ENCODE peak calls at places on chromosomes 7 and 10, in seven cellular contexts. U is HepG2; J is upper lobe of left lung; A is ovary; D is GM10248; Q is CD4-positive, alpha-beta T cell; L is pancreas. N is an unnamed sample.

GRCh38 chr10:29529146-29529545 is 105.6 kb downstream of the SVIL start:
- DNase-seq in U (no peak), J (no peak), A (no peak), D (no peak), Q (no peak), L (no peak), N (no peak)

GRCh38 chr7:79319369-79319768 is 134.1 kb downstream of the MAGI2 start:
- DNase-seq in U (no peak), J (no peak), A (no peak), D (no peak), Q (no peak), L (no peak), N (no peak)

GRCh38 chr10:90775351-90776028 is 82.3 kb downstream of the HTR7 start:
- DNase-seq in U (no peak), J (no peak), A (no peak), D (no peak), Q (no peak), L (no peak), N (no peak)

GRCh38 chr10:120755771-120756170 is 95.4 kb upstream of the WDR11 start:
- DNase-seq in U (no peak), J (no peak), A (no peak), D (no peak), Q (no peak), L (no peak), N (no peak)

GRCh38 chr7:101959829-101960228 is 142.4 kb downstream of the CUX1 start:
- DNase-seq in U (no peak), J (no peak), A (no peak), D (no peak), Q (no peak), L (no peak), N (no peak)

GRCh38 chr10:101767600-101767945 is 8.3 kb downstream of the FGF8 start:
- DNase-seq in U (no peak), J (no peak), A (no peak), D (no peak), Q (no peak), L (no peak), N (no peak)

GRCh38 chr10:84427903-84428650 is 99.7 kb downstream of the CCSER2 start:
- DNase-seq in U (peak), J (no peak), A (no peak), D (no peak), Q (no peak), L (no peak), N (no peak)

GRCh38 chr10:60654813-60655464 is 123.3 kb upstream of the CDK1 start:
- DNase-seq in U (no peak), J (no peak), A (no peak), D (no peak), Q (no peak), L (no peak), N (no peak)

GRCh38 chr7:112707655-112708054 is 82.5 kb downstream of the TMEM168 start:
- DNase-seq in U (no peak), J (no peak), A (no peak), D (no peak), Q (no peak), L (no peak), N (no peak)

GRCh38 chr7:131235489-131236317 is 92.0 kb upstream of the MKLN1 start:
- DNase-seq in U (peak), J (no peak), A (no peak), D (no peak), Q (peak), L (no peak), N (no peak)

GRCh38 chr7:113717739-113718138 is 201.1 kb downstream of the PPP1R3A start:
- DNase-seq in U (no peak), J (no peak), A (no peak), D (no peak), Q (no peak), L (no peak), N (no peak)

GRCh38 chr10:427746-428519 is 261.5 kb downstream of the DIP2C start:
- DNase-seq in U (no peak), J (no peak), A (no peak), D (no peak), Q (no peak), L (no peak), N (no peak)

GRCh38 chr10:110425684-110426293 is 71.9 kb upstream of the DUSP5 start:
- DNase-seq in U (peak), J (no peak), A (no peak), D (peak), Q (no peak), L (no peak), N (no peak)

GRCh38 chr10:70863470-70864160 is 24.8 kb downstream of the PCBD1 start:
- DNase-seq in U (no peak), J (no peak), A (no peak), D (no peak), Q (no peak), L (no peak), N (no peak)

GRCh38 chr7:91034459-91035368 is 229.5 kb upstream of the FZD1 start:
- DNase-seq in U (peak), J (no peak), A (peak), D (peak), Q (no peak), L (no peak), N (peak)

GRCh38 chr7:155219154-155219531 is 78.5 kb upstream of the INSIG1 start:
- DNase-seq in U (no peak), J (no peak), A (no peak), D (no peak), Q (no peak), L (no peak), N (no peak)

GRCh38 chr7:127770870-127771269 is 118.9 kb downstream of the SND1 start:
- DNase-seq in U (no peak), J (no peak), A (no peak), D (no peak), Q (no peak), L (no peak), N (no peak)

GRCh38 chr7:116770941-116771340 is 91.4 kb upstream of the CAPZA2 start:
- DNase-seq in U (no peak), J (no peak), A (no peak), D (no peak), Q (no peak), L (no peak), N (no peak)

GRCh38 chr7:97179454-97180104 is 62.1 kb downstream of the SDHAF3 start:
- DNase-seq in U (peak), J (no peak), A (peak), D (peak), Q (peak), L (no peak), N (no peak)

GRCh38 chr10:1747590-1748157 is 10.3 kb upstream of the ADARB2 start:
- DNase-seq in U (no peak), J (no peak), A (no peak), D (no peak), Q (no peak), L (no peak), N (no peak)

GRCh38 chr7:28483868-28484267 is 71.5 kb downstream of the CREB5 start:
- DNase-seq in U (no peak), J (no peak), A (no peak), D (no peak), Q (no peak), L (no peak), N (no peak)

GRCh38 chr7:48101880-48102448 is 12.9 kb downstream of the UPP1 start:
- DNase-seq in U (peak), J (no peak), A (no peak), D (no peak), Q (no peak), L (no peak), N (no peak)

GRCh38 chr7:43481905-43482678 is 100.8 kb upstream of the STK17A start:
- DNase-seq in U (no peak), J (no peak), A (no peak), D (no peak), Q (no peak), L (no peak), N (no peak)

GRCh38 chr10:86247588-86247987 is 119.0 kb downstream of the GRID1 start:
- DNase-seq in U (no peak), J (no peak), A (no peak), D (no peak), Q (no peak), L (no peak), N (no peak)

GRCh38 chr10:86244995-86245394 is 121.6 kb downstream of the GRID1 start:
- DNase-seq in U (no peak), J (no peak), A (no peak), D (no peak), Q (no peak), L (no peak), N (no peak)

GRCh38 chr10:86248062-86248461 is 118.5 kb downstream of the GRID1 start:
- DNase-seq in U (no peak), J (no peak), A (no peak), D (no peak), Q (no peak), L (no peak), N (no peak)

GRCh38 chr10:86247073-86247472 is 119.5 kb downstream of the GRID1 start:
- DNase-seq in U (no peak), J (no peak), A (no peak), D (no peak), Q (no peak), L (no peak), N (no peak)

GRCh38 chr10:86246279-86246940 is 120.2 kb downstream of the GRID1 start:
- DNase-seq in U (no peak), J (peak), A (no peak), D (no peak), Q (no peak), L (no peak), N (no peak)
- TF ChIP-seq CTCF in U (no peak), J (no peak), A (no peak), D (no peak), Q (no peak), L (no peak), N (no peak)

GRCh38 chr7:140304071-140304799 is 94.1 kb downstream of the SLC37A3 start:
- DNase-seq in U (peak), J (no peak), A (no peak), D (peak), Q (peak), L (no peak), N (no peak)
- TF ChIP-seq CTCF in U (peak), J (no peak), A (no peak), D (peak), Q (peak), L (no peak), N (no peak)

GRCh38 chr7:5424689-5425506 is 1.3 kb upstream of the TNRC18 start:
- DNase-seq in U (peak), J (peak), A (peak), D (no peak), Q (no peak), L (peak), N (peak)
- TF ChIP-seq CTCF in U (no peak), J (no peak), A (no peak), D (no peak), Q (no peak), L (no peak), N (no peak)

DNA sequence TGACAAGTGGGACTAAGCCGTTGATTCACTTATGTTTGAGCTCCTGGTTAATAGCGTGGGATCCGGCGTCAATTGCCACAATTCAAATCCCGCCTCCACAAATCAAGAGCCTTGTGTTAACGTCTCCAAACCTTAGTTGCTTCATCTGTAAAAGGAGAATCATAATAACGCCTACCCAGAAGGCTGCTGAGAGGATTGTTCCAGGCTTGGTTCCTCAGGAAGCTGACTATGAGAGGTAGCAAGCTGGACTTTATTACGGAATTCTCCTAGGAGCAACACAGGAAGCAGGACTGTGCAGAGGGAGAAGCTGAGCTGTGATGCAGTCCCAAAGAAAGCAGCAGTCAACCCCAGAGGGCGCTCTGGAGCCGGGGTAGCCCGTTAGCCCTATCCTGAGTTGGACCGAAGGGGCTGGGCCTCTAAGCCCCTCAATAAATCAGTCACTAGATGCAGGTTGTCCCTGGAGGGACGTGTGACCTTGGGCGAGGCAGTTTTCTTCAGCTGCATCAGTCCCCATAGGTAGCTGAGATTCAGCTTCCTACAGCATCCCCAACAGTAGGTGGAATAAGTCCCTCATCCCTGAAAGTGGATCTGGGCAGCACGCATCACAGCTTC is 6.9 kb upstream of the BAG3 start:
- DNase-seq in U (peak), J (no peak), A (no peak), D (no peak), Q (no peak), L (no peak), N (no peak)
- TF ChIP-seq CTCF in U (peak), J (no peak), A (no peak), D (no peak), Q (no peak), L (no peak), N (no peak)

GRCh38 chr7:123936388-123936787 is 11.3 kb downstream of the SPAM1 start:
- DNase-seq in U (no peak), J (no peak), A (no peak), D (no peak), Q (no peak), L (no peak), N (no peak)
- TF ChIP-seq CTCF in U (no peak), J (no peak), A (no peak), D (no peak), Q (no peak), L (no peak), N (no peak)

DNA sequence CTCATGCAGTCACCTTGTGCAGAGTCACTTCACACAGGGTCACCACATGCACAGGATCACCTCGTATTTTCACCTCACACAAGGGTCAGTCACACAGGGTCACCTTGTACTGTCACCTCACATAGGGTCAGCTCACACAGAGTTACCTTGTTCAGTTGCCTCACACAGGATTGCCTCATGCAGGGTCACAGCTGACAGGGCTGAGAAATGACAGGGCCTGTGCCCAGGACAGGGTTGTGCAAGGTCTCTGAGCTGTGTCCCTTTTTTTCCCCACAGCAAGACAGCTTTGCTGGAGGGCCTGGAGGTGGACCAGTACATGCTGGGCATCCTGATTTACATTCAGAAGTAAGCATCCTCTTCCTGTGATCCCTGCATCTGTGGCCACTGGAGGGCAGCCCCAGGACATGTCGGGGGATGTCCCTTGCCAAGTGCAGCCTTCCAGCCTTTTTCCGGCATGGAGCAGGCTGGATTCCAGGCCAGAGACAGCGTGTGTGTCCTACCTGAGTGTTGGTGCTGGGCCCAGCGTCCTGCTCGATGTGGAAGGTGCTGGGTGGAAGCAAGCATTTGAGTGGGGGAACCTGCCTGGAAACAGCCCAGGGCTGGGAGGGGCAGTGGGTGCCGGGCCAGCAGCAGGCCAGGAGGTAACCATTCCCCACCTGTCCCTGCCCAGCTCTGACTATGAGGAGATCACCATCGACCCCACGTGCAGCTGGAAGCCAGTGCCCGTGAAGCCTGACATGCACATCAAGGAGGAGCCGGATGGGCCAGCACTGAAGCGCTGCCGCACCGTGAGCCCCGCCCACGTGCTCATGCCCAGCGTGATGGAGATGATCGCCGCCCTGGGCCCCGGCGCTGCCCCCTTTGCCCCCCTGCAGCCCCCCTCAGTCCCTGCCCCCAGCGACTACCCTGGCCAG is 16.3 kb downstream of the ZMIZ2 start:
- DNase-seq in U (no peak), J (no peak), A (no peak), D (no peak), Q (no peak), L (peak), N (no peak)
- TF ChIP-seq CTCF in U (peak), J (no peak), A (no peak), D (no peak), Q (no peak), L (no peak), N (no peak)